ENCODE peak calls at places on chromosome 22, in four cellular contexts. G is fibroblast of mammary gland, T is uterus, U is MM.1S. V is an unnamed sample.

GRCh38 chr22:38864361-38865191 is 7.4 kb downstream of the CBX6 start:
- DNase-seq in T (peak; percentile 56), U (no peak), G (peak; percentile 34), V (peak; percentile 62)

GRCh38 chr22:44363214-44363979 is 50.6 kb upstream of the SHISAL1 start:
- DNase-seq in G (peak; percentile 97), U (no peak), T (peak; percentile 92), V (peak; percentile 92)

GRCh38 chr22:41883400-41883799 is 31.5 kb downstream of the SHISA8 start:
- DNase-seq in U (no peak), G (no peak), T (no peak), V (no peak)

GRCh38 chr22:48574776-48575566 is 1252.7 kb downstream of the BRD1 start:
- DNase-seq in T (peak; percentile 31), U (peak; percentile 70), G (no peak), V (no peak)

GRCh38 chr22:37824674-37825641 is 1.8 kb downstream of the GALR3 start:
- DNase-seq in T (no peak), G (no peak), U (no peak), V (no peak)

GRCh38 chr22:31912402-31912733 is 32.0 kb upstream of the YWHAH start:
- DNase-seq in U (no peak), T (no peak), G (peak; percentile 50), V (no peak)

GRCh38 chr22:24474221-24474620 is 20.9 kb upstream of the UPB1 start:
- DNase-seq in T (no peak), U (no peak), G (peak; percentile 74), V (no peak)

GRCh38 chr22:41898645-41899044 is 16.2 kb downstream of the SHISA8 start:
- DNase-seq in T (no peak), U (no peak), G (no peak), V (no peak)

GRCh38 chr22:37843746-37844089 is 416 bp downstream of the ANKRD54 start:
- DNase-seq in G (no peak), U (peak; percentile 46), T (peak; percentile 56), V (peak; percentile 47)

GRCh38 chr22:46574993-46575914 is 37.8 kb upstream of the CELSR1 start:
- DNase-seq in G (no peak), T (no peak), U (peak; percentile 16), V (peak; percentile 56)

GRCh38 chr22:31263896-31264295 is 28.4 kb downstream of the PIK3IP1 start:
- DNase-seq in T (no peak), U (no peak), G (no peak), V (no peak)

GRCh38 chr22:25113316-25113721 is 86.3 kb upstream of the CRYBB3 start:
- DNase-seq in U (no peak), T (no peak), G (no peak), V (no peak)

GRCh38 chr22:42830161-42830560 is 26.9 kb downstream of the ARFGAP3 start:
- DNase-seq in G (no peak), U (no peak), T (no peak), V (no peak)

GRCh38 chr22:32204211-32204855 is 540 bp downstream of the RFPL2 start:
- DNase-seq in G (no peak), T (no peak), U (no peak), V (no peak)

GRCh38 chr22:30228509-30229359 is 17.8 kb downstream of the LIF start:
- DNase-seq in U (no peak), T (no peak), G (no peak), V (no peak)

GRCh38 chr22:38788016-38788415 is 5.9 kb downstream of the DNAL4 start:
- DNase-seq in T (no peak), G (peak; percentile 51), U (no peak), V (no peak)

GRCh38 chr22:17698948-17699347 is 60.4 kb downstream of the BCL2L13 start:
- DNase-seq in U (no peak), G (no peak), T (no peak), V (no peak)

GRCh38 chr22:46513908-46514550 is 23.4 kb downstream of the CELSR1 start:
- DNase-seq in U (no peak), G (no peak), T (no peak), V (no peak)

GRCh38 chr22:24066260-24066659 is 55.2 kb downstream of the CABIN1 start:
- DNase-seq in G (no peak), U (no peak), T (no peak), V (peak; percentile 41)

GRCh38 chr22:28984482-28985158 is 77.0 kb downstream of the C22orf31 start:
- DNase-seq in U (no peak), G (no peak), T (no peak), V (no peak)

GRCh38 chr22:41360126-41360525 is 21.6 kb upstream of the TEF start:
- DNase-seq in T (no peak), G (no peak), U (no peak), V (peak; percentile 36)

GRCh38 chr22:37344735-37345462 is 62.6 kb downstream of the CYTH4 start:
- DNase-seq in G (no peak), T (no peak), U (no peak), V (no peak)

GRCh38 chr22:25085930-25086901 is 113.4 kb upstream of the CRYBB3 start:
- DNase-seq in U (peak; percentile 11), T (peak; percentile 29), G (no peak), V (peak; percentile 55)

GRCh38 chr22:38138961-38139360 is 28.5 kb upstream of the BAIAP2L2 start:
- DNase-seq in T (no peak), U (no peak), G (no peak), V (no peak)

GRCh38 chr22:46710842-46711241 is 27.2 kb downstream of the CERK start:
- DNase-seq in U (no peak), G (no peak), T (no peak), V (no peak)

GRCh38 chr22:21980547-21980946 is 2.0 kb downstream of the TOP3B start:
- DNase-seq in T (no peak), G (no peak), U (no peak), V (no peak)

GRCh38 chr22:46738961-46739870 is 1.2 kb upstream of the CERK start:
- DNase-seq in T (no peak), U (peak; percentile 92), G (peak; percentile 56), V (no peak)

GRCh38 chr22:24471570-24471969 is 23.6 kb upstream of the UPB1 start:
- DNase-seq in U (no peak), G (peak; percentile 79), T (peak; percentile 70), V (peak; percentile 70)

GRCh38 chr22:32644252-32645100 is 157.0 kb upstream of the TIMP3 start:
- DNase-seq in U (no peak), G (no peak), T (peak; percentile 39), V (peak; percentile 54)

GRCh38 chr22:41517172-41518047 is 26.9 kb downstream of the POLR3H start:
- DNase-seq in U (no peak), G (peak; percentile 58), T (peak; percentile 81), V (peak; percentile 61)

GRCh38 chr22:43811777-43812148 is 342 bp downstream of the EFCAB6 start:
- DNase-seq in U (peak; percentile 19), T (no peak), G (peak; percentile 62), V (no peak)

GRCh38 chr22:49212002-49212401 is 615.7 kb downstream of the BRD1 start:
- DNase-seq in T (peak; percentile 2), G (no peak), U (no peak), V (peak; percentile 1)

GRCh38 chr22:40436460-40437431 is 66.4 kb downstream of the SGSM3 start:
- DNase-seq in G (peak; percentile 71), U (peak; percentile 84), T (peak; percentile 43), V (peak; percentile 41)

GRCh38 chr22:31625661-31626426 is 36.2 kb downstream of the PISD start:
- DNase-seq in U (no peak), G (peak; percentile 50), T (peak; percentile 71), V (peak; percentile 37)

GRCh38 chr22:40031766-40032470 is 37.2 kb downstream of the FAM83F start:
- DNase-seq in T (no peak), G (peak; percentile 79), U (no peak), V (no peak)

GRCh38 chr22:29719894-29720645 is at the start of gene CABP7:
- DNase-seq in G (no peak), U (no peak), T (no peak), V (no peak)

GRCh38 chr22:26615830-26616435 is 1.9 kb downstream of the CRYBB1 start:
- DNase-seq in T (no peak), G (no peak), U (no peak), V (no peak)

GRCh38 chr22:26618487-26618886 is 660 bp upstream of the CRYBB1 start:
- DNase-seq in U (no peak), G (no peak), T (no peak), V (no peak)

GRCh38 chr22:26615149-26615548 is 2.7 kb downstream of the CRYBB1 start:
- DNase-seq in T (no peak), U (peak; percentile 95), G (no peak), V (no peak)

GRCh38 chr22:26617251-26618199 is at the start of gene CRYBB1:
- DNase-seq in G (peak; percentile 23), T (no peak), U (peak; percentile 91), V (peak; percentile 41)

DNA sequence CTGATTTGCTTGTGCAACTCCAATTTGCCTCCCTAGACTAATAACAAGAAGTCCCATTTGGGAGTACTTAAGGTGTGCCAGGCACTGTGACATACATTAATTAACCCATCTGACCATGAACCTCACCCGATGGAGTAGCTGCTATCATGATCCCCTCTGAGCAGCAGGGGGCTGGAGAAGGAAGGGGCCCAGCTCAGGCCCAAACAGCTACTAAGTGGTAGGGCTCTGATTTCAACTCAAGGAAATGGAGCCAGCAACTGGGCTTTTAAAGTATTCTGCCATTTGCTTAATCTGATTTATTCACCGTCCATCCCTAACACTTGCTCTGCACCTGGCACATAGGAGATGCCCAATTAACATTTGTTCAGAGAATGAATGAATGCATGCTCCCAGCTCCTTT is 1.2 kb downstream of the CRYBB1 start:
- DNase-seq in G (no peak), T (no peak), U (peak; percentile 23), V (no peak)
- H3K4me3 ChIP-seq in G (no peak overlapping the region), T (no peak overlapping the region), U (peak overlapping the region; percentile 30), V (no peak overlapping the region)

GRCh38 chr22:26985217-26985616 is 327.8 kb downstream of the MIAT start:
- DNase-seq in T (no peak), U (no peak), G (no peak), V (no peak)

GRCh38 chr22:26990503-26991189 is 333.3 kb downstream of the MIAT start:
- DNase-seq in T (no peak), U (no peak), G (no peak), V (no peak)

GRCh38 chr22:26983311-26983710 is 325.9 kb downstream of the MIAT start:
- DNase-seq in G (no peak), T (no peak), U (no peak), V (no peak)

GRCh38 chr22:26986884-26987283 is 329.5 kb downstream of the MIAT start:
- DNase-seq in T (no peak), U (no peak), G (no peak), V (no peak)

GRCh38 chr22:26986051-26986881 is 328.9 kb downstream of the MIAT start:
- DNase-seq in U (no peak), G (no peak), T (no peak), V (no peak)
- H3K4me3 ChIP-seq in U (no peak overlapping the region), G (no peak overlapping the region), T (no peak overlapping the region), V (no peak overlapping the region)

GRCh38 chr22:50697667-50698506 is 25.3 kb downstream of the SHANK3 start:
- DNase-seq in T (no peak), U (no peak), G (no peak), V (peak; percentile 12)
- H3K4me3 ChIP-seq in T (no peak overlapping the region), U (no peak overlapping the region), G (peak overlapping the region; percentile 43), V (peak overlapping the region; percentile 67)

DNA sequence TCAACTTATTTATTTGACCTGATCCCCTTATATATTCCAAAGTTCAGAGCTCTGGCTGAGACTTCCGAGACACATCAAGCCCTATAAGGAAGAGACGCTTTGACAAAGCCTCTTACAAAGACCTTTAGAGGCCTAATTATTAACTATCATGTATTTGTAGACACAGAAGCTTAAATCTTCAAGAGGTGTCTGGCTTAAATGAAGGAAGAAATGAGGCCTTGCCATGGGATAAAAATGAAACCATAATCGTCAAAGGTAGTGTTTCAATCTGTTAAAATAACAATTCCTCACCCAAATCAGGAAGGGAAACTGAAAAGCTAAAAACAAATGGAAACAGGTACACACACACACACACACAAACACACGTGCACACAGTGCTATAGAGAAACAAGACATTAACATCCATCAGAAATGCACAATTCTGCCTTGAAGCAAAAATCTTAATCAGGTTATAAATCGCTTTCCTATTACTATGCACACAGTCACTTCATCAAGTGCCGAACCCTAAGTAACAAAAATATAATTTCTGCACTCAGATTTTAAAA is 50.2 kb downstream of the PITPNB start:
- DNase-seq in G (no peak), U (no peak), T (no peak), V (no peak)
- H3K4me3 ChIP-seq in G (no peak overlapping the region), U (no peak overlapping the region), T (no peak overlapping the region), V (no peak overlapping the region)